ENCODE peak calls at places on chromosomes 7 and 10, in six cellular contexts. F is erythroblast, P is lower leg skin, X is GM12892, W is H1, V is sigmoid colon. Y is an unnamed sample.

GRCh38 chr7:71131256-71131752 is 640 bp upstream of the GALNT17 start:
- DNase-seq in W (peak), X (no peak), F (no peak), V (peak), P (no peak), Y (no peak)

GRCh38 chr7:31382722-31383121 is 42.2 kb upstream of the NEUROD6 start:
- DNase-seq in F (no peak), W (no peak), P (no peak), V (no peak), X (no peak), Y (no peak)

GRCh38 chr10:75611081-75611971 is 179.9 kb downstream of the LRMDA start:
- DNase-seq in W (no peak), V (no peak), F (no peak), P (no peak), X (no peak), Y (no peak)

GRCh38 chr7:53350241-53350640 is 314.8 kb downstream of the POM121L12 start:
- DNase-seq in F (peak), P (no peak), V (no peak), W (peak), X (no peak), Y (no peak)

GRCh38 chr7:137142376-137142775 is 201.2 kb downstream of the PTN start:
- DNase-seq in X (no peak), V (no peak), F (no peak), P (no peak), W (no peak), Y (no peak)

GRCh38 chr7:29898301-29898700 is 91.3 kb downstream of the SCRN1 start:
- DNase-seq in W (no peak), F (no peak), P (no peak), V (no peak), X (no peak), Y (no peak)

GRCh38 chr7:89770156-89770555 is 384.1 kb upstream of the STEAP1 start:
- DNase-seq in X (no peak), P (no peak), W (no peak), F (no peak), V (no peak), Y (no peak)

GRCh38 chr7:53209129-53209528 is 173.7 kb downstream of the POM121L12 start:
- DNase-seq in V (no peak), P (no peak), F (no peak), W (no peak), X (no peak), Y (no peak)

GRCh38 chr7:96329189-96329588 is 7.3 kb upstream of the SLC25A13 start:
- DNase-seq in F (no peak), V (no peak), W (no peak), P (no peak), X (no peak), Y (no peak)

GRCh38 chr7:101669307-101669706 is 40.2 kb upstream of the MYL10 start:
- DNase-seq in V (no peak), P (no peak), W (no peak), X (no peak), F (peak), Y (no peak)

GRCh38 chr10:119398996-119399395 is 143.5 kb downstream of the RGS10 start:
- DNase-seq in P (no peak), F (no peak), X (no peak), W (no peak), V (no peak), Y (no peak)

GRCh38 chr7:124208173-124208572 is 175.3 kb upstream of the TMEM229A start:
- DNase-seq in F (no peak), P (no peak), V (no peak), W (no peak), X (no peak), Y (no peak)

GRCh38 chr7:84105582-84105981 is 89.0 kb downstream of the SEMA3A start:
- DNase-seq in W (no peak), P (no peak), V (no peak), X (no peak), F (no peak), Y (no peak)

GRCh38 chr7:4226166-4226857 is 455.8 kb upstream of the FOXK1 start:
- DNase-seq in X (no peak), V (no peak), P (no peak), W (peak), F (no peak), Y (no peak)

GRCh38 chr10:70558871-70559810 is 43.4 kb downstream of the PRF1 start:
- DNase-seq in P (no peak), V (peak), X (peak), W (peak), F (peak), Y (no peak)

GRCh38 chr7:151847681-151848081 is 29.2 kb downstream of the PRKAG2 start:
- DNase-seq in V (no peak), X (no peak), F (no peak), P (no peak), W (no peak), Y (no peak)

GRCh38 chr7:99021941-99022560 is 121.9 kb downstream of the SMURF1 start:
- DNase-seq in X (no peak), V (peak), W (no peak), F (no peak), P (no peak), Y (peak)

GRCh38 chr10:4687397-4687796 is 138.6 kb upstream of the AKR1E2 start:
- DNase-seq in P (no peak), F (no peak), W (no peak), X (no peak), V (no peak), Y (no peak)

GRCh38 chr10:3132036-3133025 is 40.3 kb downstream of the PITRM1 start:
- DNase-seq in P (no peak), W (no peak), X (no peak), F (peak), V (no peak), Y (no peak)

GRCh38 chr10:72310241-72310633 is 36.5 kb downstream of the DDIT4 start:
- DNase-seq in V (no peak), X (peak), W (no peak), P (no peak), F (no peak), Y (no peak)

GRCh38 chr10:19107406-19107805 is 58.8 kb downstream of the MALRD1 start:
- DNase-seq in P (no peak), W (no peak), X (no peak), F (no peak), V (no peak), Y (no peak)

GRCh38 chr7:105014725-105015630 is 973 bp downstream of the KMT2E start:
- DNase-seq in W (peak), X (peak), V (peak), P (peak), F (peak), Y (no peak)

GRCh38 chr10:25023278-25023677 is 6.9 kb downstream of the THNSL1 start:
- DNase-seq in W (no peak), P (no peak), X (no peak), V (no peak), F (no peak), Y (no peak)

GRCh38 chr7:75961194-75961593 is 33.2 kb downstream of the TMEM120A start:
- DNase-seq in F (no peak), X (no peak), P (no peak), W (no peak), V (no peak), Y (no peak)

GRCh38 chr10:484441-484924 is 205.0 kb downstream of the DIP2C start:
- DNase-seq in P (no peak), F (no peak), V (no peak), W (peak), X (no peak), Y (no peak)

GRCh38 chr10:24437302-24437701 is 228.4 kb downstream of the KIAA1217 start:
- DNase-seq in X (no peak), P (no peak), V (no peak), W (no peak), F (no peak), Y (no peak)

GRCh38 chr7:141701489-141702046 is 398 bp downstream of the DENND11 start:
- DNase-seq in V (peak), X (peak), W (peak), P (no peak), F (peak), Y (peak)

GRCh38 chr10:62057359-62057758 is 155.9 kb downstream of the ARID5B start:
- DNase-seq in F (no peak), W (no peak), V (no peak), P (peak), X (no peak), Y (no peak)
- TF ChIP-seq POLR2A in F (no peak), W (no peak), V (no peak), P (no peak), X (no peak), Y (no peak)

DNA sequence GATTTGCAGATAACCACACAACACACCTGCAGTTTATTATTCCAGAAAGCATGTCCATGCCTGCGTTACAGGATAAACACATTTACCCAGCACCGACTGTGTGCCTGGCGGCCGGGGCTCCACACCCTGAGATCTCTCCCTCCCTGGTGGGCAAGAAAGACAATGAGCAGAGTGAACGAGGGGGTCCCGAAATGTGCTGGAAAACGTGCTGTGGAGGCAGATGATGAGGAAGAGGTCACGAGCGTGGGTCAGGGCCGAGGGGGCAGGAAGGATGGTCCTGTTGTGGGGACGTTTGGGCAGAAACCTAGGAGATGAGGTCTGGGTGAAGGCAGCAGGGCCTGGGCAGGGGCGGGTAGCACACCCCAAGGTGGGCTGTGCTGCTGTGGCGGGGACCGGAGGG is 86.9 kb downstream of the DYNC2I1 start:
- DNase-seq in P (no peak), X (no peak), W (no peak), F (no peak), V (no peak), Y (no peak)
- TF ChIP-seq POLR2A in P (no peak), X (no peak), W (no peak), F (no peak), V (no peak), Y (no peak)

DNA sequence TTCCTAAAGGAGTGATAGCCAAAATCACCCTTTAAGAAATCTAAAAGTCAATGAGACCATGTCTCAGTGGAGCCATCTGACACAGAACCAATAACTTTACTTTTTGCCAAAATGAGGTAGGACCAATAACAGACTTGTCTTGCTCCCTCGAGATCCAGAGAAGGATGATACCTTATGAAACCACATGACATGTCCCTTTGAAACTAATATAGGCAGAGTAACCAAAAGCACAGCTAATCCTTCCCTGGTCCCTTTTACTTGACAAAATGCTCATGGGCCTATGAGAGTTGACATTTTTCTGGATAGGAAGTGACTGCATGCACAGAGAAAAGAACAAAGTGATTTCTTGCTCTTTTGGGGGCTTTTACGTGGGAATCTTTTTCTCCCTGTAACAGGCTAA is 87.7 kb downstream of the ARMH3 start:
- DNase-seq in V (no peak), X (no peak), F (no peak), W (no peak), P (no peak), Y (no peak)
- TF ChIP-seq POLR2A in V (no peak), X (peak), F (no peak), W (no peak), P (no peak), Y (no peak)

GRCh38 chr10:13349776-13350274 is 1.7 kb upstream of the SEPHS1 start:
- DNase-seq in F (peak), P (no peak), W (peak), X (no peak), V (peak), Y (no peak)
- TF ChIP-seq POLR2A in F (no peak), P (no peak), W (peak), X (no peak), V (no peak), Y (no peak)

GRCh38 chr10:97584060-97584797 is at the start of gene HOGA1:
- DNase-seq in W (peak), V (no peak), F (no peak), P (peak), X (no peak), Y (no peak)
- TF ChIP-seq POLR2A in W (no peak), V (no peak), F (no peak), P (no peak), X (no peak), Y (no peak)

GRCh38 chr7:2633538-2634264 is 1.9 kb downstream of the TTYH3 start:
- DNase-seq in X (no peak), W (no peak), V (peak), F (no peak), P (no peak), Y (peak)

GRCh38 chr7:2631924-2632716 is at the start of gene TTYH3:
- DNase-seq in W (peak), P (no peak), V (peak), F (no peak), X (no peak), Y (no peak)

GRCh38 chr7:2635148-2635668 is 3.4 kb downstream of the TTYH3 start:
- DNase-seq in P (no peak), V (no peak), X (no peak), W (no peak), F (no peak), Y (peak)

GRCh38 chr7:2634265-2635145 is 2.7 kb downstream of the TTYH3 start:
- DNase-seq in P (no peak), F (no peak), W (no peak), V (no peak), X (no peak), Y (peak)

DNA sequence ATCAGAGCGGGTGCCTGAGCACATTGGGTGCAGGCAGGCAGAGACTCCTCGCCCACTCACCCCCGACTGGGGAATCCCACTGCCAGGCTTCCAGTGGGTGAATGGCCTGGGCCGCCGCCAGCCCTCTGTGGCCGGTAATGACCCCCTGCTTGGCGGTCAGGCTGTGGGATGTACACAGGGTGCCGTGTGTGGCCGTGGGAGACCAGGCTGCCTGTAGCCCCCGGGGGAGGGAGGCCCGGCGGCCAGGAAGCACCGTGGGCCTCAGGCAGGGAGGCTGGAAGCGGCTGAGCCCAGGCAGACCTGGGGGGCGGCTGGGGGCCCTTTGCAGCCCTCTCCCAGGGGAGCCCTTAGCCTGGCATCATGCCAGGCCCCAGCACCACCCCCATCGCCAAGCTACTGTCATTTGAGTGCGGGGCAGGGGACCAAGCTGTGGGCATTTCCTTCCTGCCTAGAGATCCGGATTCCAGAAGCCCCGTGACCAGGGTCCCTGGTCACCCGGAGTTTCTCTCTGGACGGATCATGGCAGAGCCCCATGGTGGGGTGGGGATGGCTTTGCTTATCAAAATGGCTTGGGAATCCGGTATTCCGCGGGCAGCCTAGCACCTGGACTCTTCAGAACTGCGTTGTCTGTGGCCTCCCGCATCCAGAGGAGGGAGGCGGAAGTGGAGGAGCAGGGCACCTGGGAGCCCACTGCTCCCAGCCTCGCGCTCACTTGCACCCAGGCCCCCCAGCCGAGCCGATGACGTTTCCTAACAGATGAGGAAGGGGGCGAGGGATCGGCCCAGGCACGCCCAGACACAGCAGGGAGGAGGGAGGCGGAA is 1.1 kb downstream of the TTYH3 start:
- DNase-seq in F (peak), V (peak), P (peak), X (peak), W (no peak), Y (peak)
- TF ChIP-seq POLR2A in F (no peak), V (no peak), P (no peak), X (no peak), W (no peak), Y (no peak)

GRCh38 chr7:27174077-27175004 is at the start of gene HOXA10:
- DNase-seq in W (peak), V (peak), F (no peak), P (no peak), X (no peak), Y (peak)
- TF ChIP-seq POLR2A in W (no peak), V (peak), F (no peak), P (no peak), X (no peak), Y (no peak)